ENCODE peak calls at places on chromosome 20, in nine cellular contexts. L is fibroblast of pulmonary artery; J is ovary; M is adipocyte; V is IMR-90; G is bronchial epithelial cell; P is cardiac fibroblast; R is CD8-positive, alpha-beta T cell; Z is pancreas. Y is an unnamed sample.

GRCh38 chr20:10673831-10674683 is at the start of gene JAG1:
- DNase-seq in J (peak), M (peak), Z (peak), G (peak), L (peak), R (peak), V (peak), P (peak), Y (peak)

GRCh38 chr20:4135385-4136077 is 120.2 kb upstream of the RNF24 start:
- DNase-seq in V (peak), G (peak), M (peak), J (no peak), P (peak), Z (peak), L (peak), R (no peak), Y (peak)

GRCh38 chr20:25867776-25868649 is 171.4 kb upstream of the ZNF337 start:
- DNase-seq in V (peak), J (peak), R (peak), L (peak), G (peak), Z (peak), P (peak), M (peak), Y (no peak)

GRCh38 chr20:33669224-33669623 is 2.5 kb downstream of the ACTL10 start:
- DNase-seq in L (no peak), M (no peak), Z (no peak), R (no peak), J (no peak), G (no peak), V (no peak), P (no peak), Y (no peak)

GRCh38 chr20:33940701-33941100 is 53.0 kb upstream of the RALY start:
- DNase-seq in V (no peak), J (no peak), P (no peak), G (no peak), Z (no peak), L (no peak), M (no peak), R (no peak), Y (no peak)

GRCh38 chr20:32355417-32355841 is 2.7 kb upstream of the ASXL1 start:
- DNase-seq in L (no peak), P (no peak), R (no peak), G (no peak), J (no peak), Z (no peak), M (no peak), V (no peak), Y (no peak)

GRCh38 chr20:47205577-47206123 is 150.8 kb downstream of the ZMYND8 start:
- DNase-seq in Z (peak), J (peak), P (peak), V (peak), R (peak), M (peak), G (peak), L (peak), Y (peak)

GRCh38 chr20:32681175-32682084 is 7.7 kb upstream of the C20orf203 start:
- DNase-seq in R (no peak), G (peak), L (peak), P (no peak), V (peak), M (no peak), Z (no peak), J (no peak), Y (no peak)

GRCh38 chr20:36519944-36520343 is 21.4 kb upstream of the MYL9 start:
- DNase-seq in G (no peak), R (no peak), Z (no peak), J (no peak), L (no peak), V (peak), P (no peak), M (peak), Y (no peak)

GRCh38 chr20:11204926-11205768 is 531.3 kb upstream of the JAG1 start:
- DNase-seq in M (peak), R (no peak), Z (peak), V (peak), P (peak), J (no peak), G (peak), L (peak), Y (peak)

GRCh38 chr20:53691060-53691810 is 97.6 kb upstream of the ZNF217 start:
- DNase-seq in Z (no peak), R (no peak), V (peak), M (no peak), L (peak), G (peak), P (no peak), J (no peak), Y (no peak)

GRCh38 chr20:58604410-58604881 is 46.6 kb upstream of the STX16 start:
- DNase-seq in L (no peak), P (no peak), V (no peak), R (no peak), J (no peak), G (no peak), M (peak), Z (no peak), Y (no peak)

GRCh38 chr20:53960586-53961386 is 109.6 kb downstream of the BCAS1 start:
- DNase-seq in J (no peak), R (no peak), P (no peak), L (no peak), M (peak), G (no peak), V (no peak), Z (no peak), Y (peak)

GRCh38 chr20:45140836-45141235 is 16.6 kb upstream of the WFDC12 start:
- DNase-seq in P (no peak), R (no peak), G (no peak), V (no peak), M (no peak), L (no peak), J (no peak), Z (no peak), Y (no peak)

GRCh38 chr20:48064929-48065328 is 279.6 kb upstream of the SULF2 start:
- DNase-seq in J (no peak), M (peak), Z (no peak), R (no peak), G (peak), L (peak), V (peak), P (no peak), Y (no peak)

GRCh38 chr20:47175501-47175900 is 181.0 kb downstream of the ZMYND8 start:
- DNase-seq in G (no peak), V (no peak), M (no peak), L (no peak), R (no peak), P (no peak), Z (no peak), J (no peak), Y (no peak)

GRCh38 chr20:58850693-58851174 is at the start of gene GNAS-AS1:
- DNase-seq in G (peak), R (peak), Z (peak), M (peak), P (peak), J (peak), L (peak), V (peak), Y (peak)

GRCh38 chr20:33291830-33292355 is 8.9 kb downstream of the BPIFB1 start:
- DNase-seq in J (no peak), G (peak), R (peak), Z (peak), V (no peak), P (peak), M (peak), L (peak), Y (peak)

GRCh38 chr20:44159125-44159524 is 27.9 kb downstream of the JPH2 start:
- DNase-seq in M (no peak), Z (no peak), G (no peak), L (no peak), R (no peak), V (no peak), P (no peak), J (no peak), Y (no peak)

GRCh38 chr20:10436053-10436699 is 1.1 kb downstream of the SLX4IP start:
- DNase-seq in Z (no peak), R (no peak), J (peak), G (no peak), V (no peak), P (no peak), M (no peak), L (no peak), Y (no peak)

GRCh38 chr20:39105551-39105950 is 143.4 kb downstream of the DHX35 start:
- DNase-seq in J (no peak), Z (no peak), G (no peak), V (no peak), R (no peak), M (no peak), L (no peak), P (no peak), Y (no peak)

GRCh38 chr20:59515013-59515905 is 89.1 kb upstream of the PHACTR3 start:
- DNase-seq in G (peak), L (peak), M (peak), P (peak), Z (peak), V (peak), R (no peak), J (peak), Y (peak)

GRCh38 chr20:43749734-43750294 is 23.0 kb upstream of the GTSF1L start:
- DNase-seq in M (peak), Z (peak), G (peak), R (peak), V (peak), P (peak), J (peak), L (peak), Y (peak)

GRCh38 chr20:4829494-4830211 is 107.9 kb downstream of the PRND start:
- DNase-seq in Z (no peak), R (no peak), V (no peak), M (no peak), J (no peak), P (no peak), L (no peak), G (no peak), Y (no peak)

GRCh38 chr20:49990310-49990720 is 7.5 kb downstream of the SNAI1 start:
- DNase-seq in P (peak), L (peak), M (peak), R (no peak), G (no peak), J (no peak), V (no peak), Z (no peak), Y (peak)

GRCh38 chr20:19047040-19047950 is 165.1 kb upstream of the SLC24A3 start:
- DNase-seq in V (no peak), L (no peak), Z (no peak), G (peak), R (no peak), J (no peak), P (no peak), M (no peak), Y (peak)

GRCh38 chr20:24837721-24838456 is 111.2 kb upstream of the CST7 start:
- DNase-seq in R (no peak), L (no peak), P (peak), G (peak), M (peak), J (no peak), Z (no peak), V (peak), Y (no peak)

GRCh38 chr20:24843443-24843715 is 105.7 kb upstream of the CST7 start:
- DNase-seq in G (no peak), P (no peak), M (no peak), J (no peak), Z (no peak), V (no peak), R (no peak), L (no peak), Y (no peak)

GRCh38 chr20:24838551-24839530 is 110.2 kb upstream of the CST7 start:
- DNase-seq in V (peak), J (no peak), R (no peak), L (no peak), Z (no peak), G (peak), M (peak), P (peak), Y (no peak)

GRCh38 chr20:24840121-24840713 is 108.9 kb upstream of the CST7 start:
- DNase-seq in L (no peak), R (no peak), P (no peak), Z (no peak), J (no peak), G (no peak), M (no peak), V (no peak), Y (no peak)

DNA sequence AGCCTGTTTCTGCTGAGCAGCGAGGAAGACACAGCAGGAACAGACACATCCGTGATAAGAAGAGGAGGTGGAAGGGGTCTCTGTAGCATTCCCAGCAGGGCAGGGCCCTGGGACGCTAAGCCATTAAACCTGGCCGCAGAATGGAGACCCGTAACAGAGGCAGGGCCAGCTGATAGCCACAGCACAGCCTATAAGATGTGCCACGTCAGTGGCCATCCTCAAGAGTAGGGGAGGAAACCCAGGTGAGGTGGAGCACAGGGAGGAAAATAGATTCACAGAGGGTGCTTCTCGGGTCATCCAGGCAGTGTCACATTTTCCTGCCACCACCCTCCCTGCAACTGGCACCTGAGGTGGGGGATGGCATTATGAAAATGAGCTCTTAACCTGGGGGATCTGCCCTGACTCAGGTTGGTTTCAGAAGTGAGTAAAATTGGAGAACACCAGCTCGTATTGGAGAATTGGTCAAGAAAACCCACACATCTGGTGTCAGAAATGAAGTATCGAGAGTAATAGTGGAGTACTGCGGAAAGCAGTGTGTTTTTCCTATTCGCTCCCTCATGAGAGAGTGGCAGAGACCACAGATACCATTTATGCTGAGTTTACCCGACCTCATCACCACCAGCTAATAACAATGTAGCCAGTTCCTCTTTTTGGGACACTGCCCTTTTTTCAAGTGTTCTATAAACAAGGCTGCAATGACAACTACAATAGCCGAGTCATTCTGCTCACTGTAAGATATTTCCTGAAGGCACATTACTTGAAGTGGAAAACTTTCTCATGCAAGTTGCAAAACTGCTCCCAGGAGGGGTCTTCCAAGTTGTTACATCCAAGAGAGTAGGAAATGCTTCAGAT is 106.3 kb upstream of the CST7 start:
- DNase-seq in R (no peak), L (peak), P (no peak), V (no peak), Z (no peak), M (peak), G (no peak), J (no peak), Y (no peak)
- H3K4me3 ChIP-seq in R (no peak), L (no peak), P (no peak), V (no peak), Z (no peak), M (no peak), G (no peak), J (no peak), Y (no peak)

DNA sequence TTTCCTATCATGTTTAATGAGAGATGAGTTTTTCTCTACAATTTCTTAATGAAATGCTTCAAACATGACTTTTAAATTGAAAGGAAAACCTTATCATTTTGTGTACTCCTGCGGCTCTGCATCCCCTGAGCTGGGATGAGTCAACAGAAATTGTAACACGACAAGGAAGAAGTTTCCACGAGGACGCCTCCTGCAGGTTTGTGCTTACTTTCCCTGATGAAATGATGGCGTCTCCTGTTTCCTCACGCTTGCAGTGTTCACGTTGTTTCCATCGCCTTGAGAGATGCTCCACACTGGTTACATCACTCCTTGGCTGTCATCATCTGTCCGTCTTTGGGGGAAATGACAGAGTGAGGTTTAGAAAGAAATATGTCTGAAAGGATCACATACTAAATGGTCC is 233.7 kb upstream of the ZFP64 start:
- DNase-seq in J (no peak), M (no peak), R (no peak), V (peak), L (no peak), P (peak), Z (no peak), G (peak), Y (no peak)
- H3K4me3 ChIP-seq in J (no peak), M (peak), R (no peak), V (no peak), L (no peak), P (no peak), Z (no peak), G (no peak), Y (no peak)

DNA sequence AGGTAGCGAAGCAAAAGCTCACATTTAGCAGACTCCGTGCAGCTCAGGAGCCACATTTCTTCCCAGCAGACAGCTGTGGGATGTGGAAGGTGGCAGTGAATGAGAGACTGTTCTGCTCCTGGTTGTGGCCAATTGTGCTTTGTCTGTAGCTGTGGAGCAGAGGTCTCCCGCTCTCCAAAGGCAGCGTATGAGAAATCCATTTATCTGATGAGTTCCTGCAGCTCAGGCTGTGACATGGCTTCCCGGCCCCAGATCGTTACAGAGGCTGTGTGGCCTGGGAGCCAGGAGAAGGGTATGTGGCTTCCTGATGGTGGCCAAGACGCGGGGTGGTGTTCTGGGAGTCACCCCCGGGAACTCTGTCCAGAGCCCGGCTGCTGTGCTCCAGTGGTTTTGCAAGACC is 64.6 kb upstream of the KIF16B start:
- DNase-seq in P (no peak), J (no peak), R (no peak), M (no peak), V (no peak), G (no peak), Z (no peak), L (no peak), Y (no peak)
- H3K4me3 ChIP-seq in P (no peak), J (no peak), R (no peak), M (no peak), V (no peak), G (no peak), Z (no peak), L (no peak), Y (no peak)

GRCh38 chr20:23363257-23363649 is 1.3 kb downstream of the GZF1 start:
- DNase-seq in Z (no peak), V (no peak), R (no peak), L (no peak), P (no peak), G (no peak), J (no peak), M (no peak), Y (peak)
- H3K4me3 ChIP-seq in Z (peak), V (peak), R (no peak), L (peak), P (peak), G (no peak), J (no peak), M (peak), Y (peak)

DNA sequence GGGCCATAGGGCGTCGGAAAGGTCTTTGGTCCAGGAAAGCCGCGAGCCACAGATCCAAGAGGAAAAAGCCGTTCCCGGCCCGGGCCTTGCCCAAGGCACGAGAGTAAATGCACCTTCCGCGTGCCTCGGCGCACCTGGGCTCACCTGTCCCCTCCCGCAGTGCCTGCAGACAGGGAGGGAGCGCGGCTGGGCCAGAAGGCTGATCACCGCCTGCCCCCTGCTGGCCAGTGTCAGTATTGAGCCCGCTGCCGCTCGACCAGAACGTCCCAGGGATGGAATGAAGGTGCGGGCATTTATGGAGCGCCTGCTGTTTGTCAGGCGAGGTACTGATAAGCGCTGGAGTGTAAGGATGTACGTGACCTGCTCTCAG is 679 bp upstream of the LPIN3 start:
- DNase-seq in R (peak), J (peak), M (peak), V (peak), Z (peak), P (peak), G (peak), L (peak), Y (peak)
- H3K4me3 ChIP-seq in R (peak), J (peak), M (peak), V (peak), Z (peak), P (peak), G (peak), L (peak), Y (peak)

DNA sequence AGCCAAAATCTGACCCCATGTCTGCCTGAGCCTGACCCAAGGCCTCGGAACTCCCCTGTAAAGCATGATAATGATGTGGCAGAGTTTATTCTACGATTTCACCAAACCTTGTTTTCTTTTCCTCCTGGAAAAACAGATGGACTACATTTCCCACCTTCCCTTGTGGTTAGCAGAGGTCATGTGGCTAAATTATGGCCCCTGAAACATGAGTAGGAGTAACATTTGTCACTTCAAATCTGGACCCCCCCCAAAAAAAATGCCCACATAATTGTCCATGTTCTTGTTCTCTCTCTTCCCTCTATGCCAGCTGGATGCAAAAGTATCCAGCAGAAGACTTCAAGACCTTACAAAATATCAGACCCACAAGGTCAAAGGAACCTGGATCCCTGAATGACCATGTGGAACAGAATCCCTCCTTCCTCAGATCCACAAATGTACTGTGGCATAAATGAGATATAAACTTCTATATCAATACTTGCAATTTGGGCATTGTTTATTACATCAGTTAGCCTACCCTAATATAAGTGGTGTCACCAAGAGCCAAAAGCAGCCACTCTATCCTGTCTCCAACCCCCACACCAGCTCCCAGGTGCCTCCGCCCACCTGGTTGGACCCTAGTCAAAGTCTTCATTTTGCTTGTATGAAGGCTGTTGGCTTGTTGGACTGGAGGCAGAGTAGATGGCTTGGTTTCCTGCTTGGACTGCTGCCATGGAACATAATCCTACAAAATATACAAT is 1.4 kb downstream of the C20orf96 start:
- DNase-seq in J (no peak), M (no peak), V (no peak), L (no peak), Z (no peak), P (no peak), R (no peak), G (no peak), Y (no peak)
- H3K4me3 ChIP-seq in J (no peak), M (peak), V (peak), L (peak), Z (no peak), P (no peak), R (no peak), G (no peak), Y (no peak)

Y was measured in MG63.